ENCODE peak calls at places on chromosome 13, in nine cellular contexts. One of them, this sample, is unnamed.
A peak's percentile ranks its signal among the peaks of the same experiment; 100 is the strongest.

GRCh38 chr13:35549481-35549880 is 73.0 kb upstream of the MAB21L1 start:
- DNase-seq in NCI-H1694 treated with DMSO at 0.1 percent for 48 hours: no peak
- DNase-seq in fibroblast of mammary gland: peak; percentile 72
- DNase-seq in iris pigment epithelial cell: peak; percentile 69
- DNase-seq in epithelial cell of esophagus: peak; percentile 81
- DNase-seq in HEK293T: no peak
- DNase-seq in T follicular helper cell: no peak
- DNase-seq in GM04504: peak; percentile 14
- DNase-seq in HFFc6: peak; percentile 67
- DNase-seq in this sample: peak; percentile 7

GRCh38 chr13:98315466-98315865 is 138.4 kb upstream of the RNF113B start:
- DNase-seq in HFFc6: no peak
- DNase-seq in NCI-H1694 treated with DMSO at 0.1 percent for 48 hours: no peak
- DNase-seq in fibroblast of mammary gland: peak; percentile 45
- DNase-seq in GM04504: peak; percentile 55
- DNase-seq in HEK293T: no peak
- DNase-seq in epithelial cell of esophagus: no peak
- DNase-seq in iris pigment epithelial cell: peak; percentile 28
- DNase-seq in T follicular helper cell: no peak
- DNase-seq in this sample: no peak

GRCh38 chr13:113666324-113666660 is 727 bp upstream of the GRK1 start:
- DNase-seq in GM04504: no peak
- DNase-seq in iris pigment epithelial cell: no peak
- DNase-seq in HFFc6: no peak
- DNase-seq in HEK293T: no peak
- DNase-seq in fibroblast of mammary gland: no peak
- DNase-seq in epithelial cell of esophagus: no peak
- DNase-seq in NCI-H1694 treated with DMSO at 0.1 percent for 48 hours: no peak
- DNase-seq in T follicular helper cell: no peak
- DNase-seq in this sample: no peak

GRCh38 chr13:73076013-73076412 is 17.2 kb downstream of the KLF5 start:
- DNase-seq in GM04504: no peak
- DNase-seq in epithelial cell of esophagus: no peak
- DNase-seq in iris pigment epithelial cell: no peak
- DNase-seq in HEK293T: no peak
- DNase-seq in HFFc6: no peak
- DNase-seq in NCI-H1694 treated with DMSO at 0.1 percent for 48 hours: no peak
- DNase-seq in fibroblast of mammary gland: no peak
- DNase-seq in T follicular helper cell: no peak
- DNase-seq in this sample: no peak

GRCh38 chr13:36163809-36164308 is 32.7 kb upstream of the DCLK1 start:
- DNase-seq in fibroblast of mammary gland: peak; percentile 89
- DNase-seq in T follicular helper cell: no peak
- DNase-seq in HEK293T: peak; percentile 63
- DNase-seq in NCI-H1694 treated with DMSO at 0.1 percent for 48 hours: no peak
- DNase-seq in HFFc6: peak; percentile 15
- DNase-seq in GM04504: no peak
- DNase-seq in iris pigment epithelial cell: peak; percentile 95
- DNase-seq in epithelial cell of esophagus: peak; percentile 38
- DNase-seq in this sample: no peak

GRCh38 chr13:21230516-21230915 is 54.1 kb downstream of the MRPL57 start:
- DNase-seq in NCI-H1694 treated with DMSO at 0.1 percent for 48 hours: no peak
- DNase-seq in fibroblast of mammary gland: no peak
- DNase-seq in HFFc6: no peak
- DNase-seq in GM04504: no peak
- DNase-seq in HEK293T: no peak
- DNase-seq in epithelial cell of esophagus: no peak
- DNase-seq in T follicular helper cell: no peak
- DNase-seq in iris pigment epithelial cell: no peak
- DNase-seq in this sample: no peak

GRCh38 chr13:24877531-24877930 is 113.6 kb downstream of the RNF17 start:
- DNase-seq in fibroblast of mammary gland: no peak
- DNase-seq in HFFc6: no peak
- DNase-seq in NCI-H1694 treated with DMSO at 0.1 percent for 48 hours: no peak
- DNase-seq in GM04504: no peak
- DNase-seq in iris pigment epithelial cell: no peak
- DNase-seq in T follicular helper cell: no peak
- DNase-seq in HEK293T: no peak
- DNase-seq in epithelial cell of esophagus: no peak
- DNase-seq in this sample: no peak

GRCh38 chr13:59494560-59494970 is 669.2 kb downstream of the DIAPH3 start:
- DNase-seq in NCI-H1694 treated with DMSO at 0.1 percent for 48 hours: peak; percentile 91
- DNase-seq in HEK293T: no peak
- DNase-seq in fibroblast of mammary gland: peak; percentile 61
- DNase-seq in GM04504: no peak
- DNase-seq in HFFc6: no peak
- DNase-seq in epithelial cell of esophagus: no peak
- DNase-seq in iris pigment epithelial cell: peak; percentile 95
- DNase-seq in T follicular helper cell: no peak
- DNase-seq in this sample: no peak

GRCh38 chr13:93388701-93389100 is 162.1 kb downstream of the GPC6 start:
- DNase-seq in T follicular helper cell: no peak
- DNase-seq in NCI-H1694 treated with DMSO at 0.1 percent for 48 hours: no peak
- DNase-seq in epithelial cell of esophagus: peak; percentile 78
- DNase-seq in GM04504: no peak
- DNase-seq in iris pigment epithelial cell: peak; percentile 56
- DNase-seq in HEK293T: no peak
- DNase-seq in fibroblast of mammary gland: peak; percentile 80
- DNase-seq in HFFc6: no peak
- DNase-seq in this sample: no peak

GRCh38 chr13:89279374-89279773 is 1608.2 kb downstream of the SLITRK5 start:
- DNase-seq in HEK293T: no peak
- DNase-seq in iris pigment epithelial cell: no peak
- DNase-seq in epithelial cell of esophagus: no peak
- DNase-seq in GM04504: no peak
- DNase-seq in T follicular helper cell: no peak
- DNase-seq in NCI-H1694 treated with DMSO at 0.1 percent for 48 hours: no peak
- DNase-seq in HFFc6: no peak
- DNase-seq in fibroblast of mammary gland: no peak
- DNase-seq in this sample: no peak

GRCh38 chr13:53200498-53201453 is 172.2 kb downstream of the OLFM4 start:
- DNase-seq in HEK293T: no peak
- DNase-seq in T follicular helper cell: no peak
- DNase-seq in NCI-H1694 treated with DMSO at 0.1 percent for 48 hours: no peak
- DNase-seq in epithelial cell of esophagus: peak; percentile 18
- DNase-seq in GM04504: no peak
- DNase-seq in HFFc6: no peak
- DNase-seq in fibroblast of mammary gland: peak; percentile 19
- DNase-seq in iris pigment epithelial cell: peak; percentile 31
- DNase-seq in this sample: no peak

GRCh38 chr13:51603716-51604115 is 19.5 kb downstream of the WDFY2 start:
- DNase-seq in T follicular helper cell: no peak
- DNase-seq in HFFc6: no peak
- DNase-seq in NCI-H1694 treated with DMSO at 0.1 percent for 48 hours: no peak
- DNase-seq in iris pigment epithelial cell: no peak
- DNase-seq in HEK293T: no peak
- DNase-seq in epithelial cell of esophagus: peak; percentile 73
- DNase-seq in fibroblast of mammary gland: no peak
- DNase-seq in GM04504: no peak
- DNase-seq in this sample: no peak

GRCh38 chr13:63435668-63436275 is 2020.1 kb upstream of the PCDH20 start:
- DNase-seq in HFFc6: peak; percentile 83
- DNase-seq in fibroblast of mammary gland: peak; percentile 99
- DNase-seq in T follicular helper cell: no peak
- DNase-seq in epithelial cell of esophagus: peak; percentile 71
- DNase-seq in NCI-H1694 treated with DMSO at 0.1 percent for 48 hours: no peak
- DNase-seq in iris pigment epithelial cell: peak; percentile 100
- DNase-seq in GM04504: peak; percentile 96
- DNase-seq in HEK293T: no peak
- DNase-seq in this sample: no peak

GRCh38 chr13:107900775-107901174 is 314.6 kb downstream of the LIG4 start:
- DNase-seq in NCI-H1694 treated with DMSO at 0.1 percent for 48 hours: no peak
- DNase-seq in GM04504: no peak
- DNase-seq in T follicular helper cell: no peak
- DNase-seq in iris pigment epithelial cell: peak; percentile 86
- DNase-seq in epithelial cell of esophagus: no peak
- DNase-seq in HEK293T: no peak
- DNase-seq in fibroblast of mammary gland: peak; percentile 18
- DNase-seq in HFFc6: no peak
- DNase-seq in this sample: no peak

GRCh38 chr13:110925023-110925608 is 10.2 kb upstream of the ANKRD10 start:
- DNase-seq in HEK293T: no peak
- DNase-seq in fibroblast of mammary gland: peak; percentile 15
- DNase-seq in epithelial cell of esophagus: no peak
- DNase-seq in HFFc6: no peak
- DNase-seq in T follicular helper cell: no peak
- DNase-seq in GM04504: no peak
- DNase-seq in NCI-H1694 treated with DMSO at 0.1 percent for 48 hours: no peak
- DNase-seq in iris pigment epithelial cell: no peak
- DNase-seq in this sample: no peak

GRCh38 chr13:51518847-51519246 is 65.4 kb upstream of the WDFY2 start:
- DNase-seq in fibroblast of mammary gland: peak; percentile 80
- DNase-seq in T follicular helper cell: no peak
- DNase-seq in HFFc6: peak; percentile 61
- DNase-seq in iris pigment epithelial cell: no peak
- DNase-seq in epithelial cell of esophagus: peak; percentile 82
- DNase-seq in NCI-H1694 treated with DMSO at 0.1 percent for 48 hours: peak; percentile 62
- DNase-seq in GM04504: no peak
- DNase-seq in HEK293T: no peak
- DNase-seq in this sample: no peak